ENCODE peak calls at places on chromosomes 2 and 18, in seven cellular contexts. One of them, this sample, is unnamed.

GRCh38 chr18:10245517-10246175 is 208.8 kb upstream of the APCDD1 start:
- DNase-seq in AG08395: no peak
- DNase-seq in GM12865: no peak
- DNase-seq in GM23248: no peak
- DNase-seq in AG04449: no peak
- DNase-seq in fibroblast of pulmonary artery: no peak
- DNase-seq in activated gamma-delta T cell: no peak
- DNase-seq in this sample: peak

GRCh38 chr18:45106331-45106774 is 425.7 kb downstream of the SETBP1 start:
- DNase-seq in AG08395: peak
- DNase-seq in GM12865: peak
- DNase-seq in GM23248: peak
- DNase-seq in AG04449: no peak
- DNase-seq in fibroblast of pulmonary artery: peak
- DNase-seq in activated gamma-delta T cell: no peak
- DNase-seq in this sample: no peak

GRCh38 chr2:75053484-75054112 is 95.2 kb downstream of the POLE4 start:
- DNase-seq in AG08395: peak
- DNase-seq in GM12865: peak
- DNase-seq in GM23248: peak
- DNase-seq in AG04449: no peak
- DNase-seq in fibroblast of pulmonary artery: peak
- DNase-seq in activated gamma-delta T cell: no peak
- DNase-seq in this sample: no peak

GRCh38 chr2:114405486-114406250 is 36.8 kb upstream of the DPP10 start:
- DNase-seq in AG08395: peak
- DNase-seq in GM12865: no peak
- DNase-seq in GM23248: no peak
- DNase-seq in AG04449: no peak
- DNase-seq in fibroblast of pulmonary artery: no peak
- DNase-seq in activated gamma-delta T cell: no peak
- DNase-seq in this sample: no peak

GRCh38 chr2:183242937-183243336 is 118.7 kb downstream of the NUP35 start:
- DNase-seq in AG08395: no peak
- DNase-seq in GM12865: no peak
- DNase-seq in GM23248: peak
- DNase-seq in AG04449: no peak
- DNase-seq in fibroblast of pulmonary artery: peak
- DNase-seq in activated gamma-delta T cell: no peak
- DNase-seq in this sample: no peak

GRCh38 chr2:196239622-196240587 is 68.5 kb upstream of the STK17B start:
- DNase-seq in AG08395: no peak
- DNase-seq in GM12865: peak
- DNase-seq in GM23248: peak
- DNase-seq in AG04449: no peak
- DNase-seq in fibroblast of pulmonary artery: peak
- DNase-seq in activated gamma-delta T cell: no peak
- DNase-seq in this sample: peak

GRCh38 chr2:45273412-45274189 is 264.3 kb upstream of the SIX2 start:
- DNase-seq in AG08395: no peak
- DNase-seq in GM12865: no peak
- DNase-seq in GM23248: no peak
- DNase-seq in AG04449: no peak
- DNase-seq in fibroblast of pulmonary artery: no peak
- DNase-seq in activated gamma-delta T cell: no peak
- DNase-seq in this sample: no peak

GRCh38 chr2:217685255-217685605 is 317.6 kb downstream of the TNS1 start:
- DNase-seq in AG08395: peak
- DNase-seq in GM12865: no peak
- DNase-seq in GM23248: peak
- DNase-seq in AG04449: peak
- DNase-seq in fibroblast of pulmonary artery: peak
- DNase-seq in activated gamma-delta T cell: no peak
- DNase-seq in this sample: peak

GRCh38 chr2:21642647-21643046 is 518.9 kb downstream of the TDRD15 start:
- DNase-seq in AG08395: no peak
- DNase-seq in GM12865: no peak
- DNase-seq in GM23248: no peak
- DNase-seq in AG04449: no peak
- DNase-seq in fibroblast of pulmonary artery: no peak
- DNase-seq in activated gamma-delta T cell: no peak
- DNase-seq in this sample: no peak

GRCh38 chr18:43276471-43276870 is 819 bp downstream of the SYT4 start:
- DNase-seq in AG08395: no peak
- DNase-seq in GM12865: no peak
- DNase-seq in GM23248: no peak
- DNase-seq in AG04449: no peak
- DNase-seq in fibroblast of pulmonary artery: no peak
- DNase-seq in activated gamma-delta T cell: no peak
- DNase-seq in this sample: no peak

GRCh38 chr2:11343626-11344341 is 652 bp downstream of the ROCK2 start:
- DNase-seq in AG08395: peak
- DNase-seq in GM12865: peak
- DNase-seq in GM23248: peak
- DNase-seq in AG04449: no peak
- DNase-seq in fibroblast of pulmonary artery: no peak
- DNase-seq in activated gamma-delta T cell: peak
- DNase-seq in this sample: peak

GRCh38 chr2:237876056-237876439 is 16.6 kb downstream of the RAMP1 start:
- DNase-seq in AG08395: no peak
- DNase-seq in GM12865: no peak
- DNase-seq in GM23248: no peak
- DNase-seq in AG04449: no peak
- DNase-seq in fibroblast of pulmonary artery: no peak
- DNase-seq in activated gamma-delta T cell: no peak
- DNase-seq in this sample: no peak

GRCh38 chr2:240561325-240561971 is 1.3 kb downstream of the DUSP28 start:
- DNase-seq in AG08395: no peak
- DNase-seq in GM12865: peak
- DNase-seq in GM23248: peak
- DNase-seq in AG04449: peak
- DNase-seq in fibroblast of pulmonary artery: peak
- DNase-seq in activated gamma-delta T cell: no peak
- DNase-seq in this sample: no peak

GRCh38 chr2:137998503-137998902 is 34.2 kb downstream of the HNMT start:
- DNase-seq in AG08395: no peak
- DNase-seq in GM12865: no peak
- DNase-seq in GM23248: no peak
- DNase-seq in AG04449: no peak
- DNase-seq in fibroblast of pulmonary artery: no peak
- DNase-seq in activated gamma-delta T cell: no peak
- DNase-seq in this sample: no peak

GRCh38 chr2:60356346-60356745 is 197.1 kb downstream of the BCL11A start:
- DNase-seq in AG08395: peak
- DNase-seq in GM12865: peak
- DNase-seq in GM23248: peak
- DNase-seq in AG04449: no peak
- DNase-seq in fibroblast of pulmonary artery: no peak
- DNase-seq in activated gamma-delta T cell: no peak
- DNase-seq in this sample: no peak

GRCh38 chr2:192053921-192054320 is 140.8 kb downstream of the TMEFF2 start:
- DNase-seq in AG08395: no peak
- DNase-seq in GM12865: no peak
- DNase-seq in GM23248: no peak
- DNase-seq in AG04449: no peak
- DNase-seq in fibroblast of pulmonary artery: no peak
- DNase-seq in activated gamma-delta T cell: no peak
- DNase-seq in this sample: no peak

GRCh38 chr2:234980476-234981187 is 28.8 kb downstream of the SH3BP4 start:
- DNase-seq in AG08395: no peak
- DNase-seq in GM12865: no peak
- DNase-seq in GM23248: no peak
- DNase-seq in AG04449: no peak
- DNase-seq in fibroblast of pulmonary artery: peak
- DNase-seq in activated gamma-delta T cell: no peak
- DNase-seq in this sample: no peak

GRCh38 chr2:85707304-85707703 is 13.1 kb downstream of the GNLY start:
- DNase-seq in AG08395: peak
- DNase-seq in GM12865: peak
- DNase-seq in GM23248: peak
- DNase-seq in AG04449: no peak
- DNase-seq in fibroblast of pulmonary artery: peak
- DNase-seq in activated gamma-delta T cell: no peak
- DNase-seq in this sample: no peak

GRCh38 chr2:40371525-40372277 is 80.2 kb downstream of the SLC8A1 start:
- DNase-seq in AG08395: peak
- DNase-seq in GM12865: no peak
- DNase-seq in GM23248: peak
- DNase-seq in AG04449: no peak
- DNase-seq in fibroblast of pulmonary artery: peak
- DNase-seq in activated gamma-delta T cell: no peak
- DNase-seq in this sample: no peak

GRCh38 chr2:19362652-19363473 is 4.4 kb upstream of the OSR1 start:
- DNase-seq in AG08395: peak
- DNase-seq in GM12865: peak
- DNase-seq in GM23248: peak
- DNase-seq in AG04449: no peak
- DNase-seq in fibroblast of pulmonary artery: peak
- DNase-seq in activated gamma-delta T cell: peak
- DNase-seq in this sample: peak

GRCh38 chr2:226791487-226792081 is 8.0 kb downstream of the IRS1 start:
- DNase-seq in AG08395: peak
- DNase-seq in GM12865: peak
- DNase-seq in GM23248: peak
- DNase-seq in AG04449: no peak
- DNase-seq in fibroblast of pulmonary artery: peak
- DNase-seq in activated gamma-delta T cell: peak
- DNase-seq in this sample: peak

GRCh38 chr18:35345950-35346349 is 1.7 kb upstream of the ZNF24 start:
- DNase-seq in AG08395: no peak
- DNase-seq in GM12865: no peak
- DNase-seq in GM23248: no peak
- DNase-seq in AG04449: no peak
- DNase-seq in fibroblast of pulmonary artery: no peak
- DNase-seq in activated gamma-delta T cell: no peak
- DNase-seq in this sample: no peak

GRCh38 chr2:235940330-235940729 is 227.9 kb downstream of the GBX2 start:
- DNase-seq in AG08395: peak
- DNase-seq in GM12865: no peak
- DNase-seq in GM23248: peak
- DNase-seq in AG04449: peak
- DNase-seq in fibroblast of pulmonary artery: peak
- DNase-seq in activated gamma-delta T cell: no peak
- DNase-seq in this sample: peak